ENCODE peak calls at places on chromosome 11, in four cellular contexts. One of them, this sample, is unnamed.

GRCh38 chr11:776459-777287 is 614 bp downstream of the GATD1 start:
- DNase-seq in WTC11: peak; percentile 73
- DNase-seq in A549: peak; percentile 47
- DNase-seq in HepG2: no peak
- DNase-seq in this sample: peak; percentile 79

GRCh38 chr11:76044750-76045320 is 161.5 kb downstream of the WNT11 start:
- DNase-seq in HepG2: no peak
- DNase-seq in A549: no peak
- DNase-seq in WTC11: no peak
- DNase-seq in this sample: no peak

GRCh38 chr11:121488145-121488544 is 35.4 kb upstream of the SORL1-AS1 start:
- DNase-seq in WTC11: no peak
- DNase-seq in A549: no peak
- DNase-seq in HepG2: no peak
- DNase-seq in this sample: no peak

GRCh38 chr11:123065634-123066033 is 3.7 kb upstream of the HSPA8 start:
- DNase-seq in WTC11: no peak
- DNase-seq in HepG2: no peak
- DNase-seq in A549: no peak
- DNase-seq in this sample: no peak

GRCh38 chr11:34262601-34263081 is 95.2 kb downstream of the ABTB2 start:
- DNase-seq in WTC11: no peak
- DNase-seq in HepG2: no peak
- DNase-seq in A549: no peak
- DNase-seq in this sample: no peak

GRCh38 chr11:12134239-12134590 is 23.8 kb downstream of the MICAL2 start:
- DNase-seq in HepG2: no peak
- DNase-seq in A549: no peak
- DNase-seq in WTC11: no peak
- DNase-seq in this sample: no peak

GRCh38 chr11:68461284-68461861 is 821 bp downstream of the PPP6R3 start:
- DNase-seq in HepG2: no peak
- DNase-seq in A549: peak; percentile 43
- DNase-seq in WTC11: no peak
- DNase-seq in this sample: peak; percentile 68

GRCh38 chr11:83033367-83033766 is 38.3 kb downstream of the RAB30 start:
- DNase-seq in A549: no peak
- DNase-seq in WTC11: no peak
- DNase-seq in HepG2: no peak
- DNase-seq in this sample: no peak

DNA sequence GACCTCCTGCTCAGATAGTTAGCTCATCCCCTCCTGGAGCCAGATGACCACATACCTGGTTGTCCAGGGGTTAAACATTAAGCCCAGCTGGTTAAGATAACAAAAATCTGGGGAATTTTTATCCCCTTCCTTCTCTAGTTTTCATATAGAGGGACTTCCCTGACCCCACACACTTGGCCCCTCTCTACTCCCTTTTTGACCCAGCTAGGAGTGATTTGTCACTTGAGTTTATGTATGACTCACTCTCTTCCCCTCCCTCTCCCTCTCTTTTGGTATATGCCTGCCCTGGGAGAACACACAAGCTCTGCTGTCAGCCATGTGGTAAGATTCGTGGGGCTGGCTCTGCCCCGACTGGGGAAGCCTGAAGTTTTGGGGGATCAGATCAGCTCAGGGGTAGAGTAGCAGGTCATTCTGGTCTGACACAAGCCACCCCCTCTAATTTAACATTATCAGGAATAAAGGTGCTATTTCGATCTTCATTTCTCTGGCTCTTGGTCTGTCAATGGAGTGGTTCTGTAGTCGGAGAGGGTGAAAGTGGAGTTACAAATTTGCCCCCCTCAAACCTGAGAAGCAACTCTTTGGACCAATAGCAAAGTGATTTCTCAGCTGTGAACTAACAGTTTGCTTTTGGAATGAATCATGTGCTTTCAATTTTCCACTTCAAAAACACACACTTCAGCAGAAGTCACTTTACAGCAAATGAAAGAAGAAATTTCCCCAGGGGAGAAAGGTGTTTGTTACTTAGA is 415.3 kb upstream of the CADM1 start:
- DNase-seq in A549: peak; percentile 6
- DNase-seq in HepG2: no peak
- DNase-seq in WTC11: no peak
- DNase-seq in this sample: no peak
- TF ChIP-seq NR3C1 in A549: no peak
- TF ChIP-seq NR3C1 in HepG2: no peak
- TF ChIP-seq NR3C1 in WTC11: no peak
- TF ChIP-seq NR3C1 in this sample: no peak

GRCh38 chr11:32751381-32751780 is 43.1 kb downstream of the CCDC73 start:
- DNase-seq in HepG2: no peak
- DNase-seq in WTC11: peak; percentile 43
- DNase-seq in A549: no peak
- DNase-seq in this sample: no peak
- TF ChIP-seq NR3C1 in HepG2: no peak
- TF ChIP-seq NR3C1 in WTC11: no peak
- TF ChIP-seq NR3C1 in A549: no peak
- TF ChIP-seq NR3C1 in this sample: no peak

DNA sequence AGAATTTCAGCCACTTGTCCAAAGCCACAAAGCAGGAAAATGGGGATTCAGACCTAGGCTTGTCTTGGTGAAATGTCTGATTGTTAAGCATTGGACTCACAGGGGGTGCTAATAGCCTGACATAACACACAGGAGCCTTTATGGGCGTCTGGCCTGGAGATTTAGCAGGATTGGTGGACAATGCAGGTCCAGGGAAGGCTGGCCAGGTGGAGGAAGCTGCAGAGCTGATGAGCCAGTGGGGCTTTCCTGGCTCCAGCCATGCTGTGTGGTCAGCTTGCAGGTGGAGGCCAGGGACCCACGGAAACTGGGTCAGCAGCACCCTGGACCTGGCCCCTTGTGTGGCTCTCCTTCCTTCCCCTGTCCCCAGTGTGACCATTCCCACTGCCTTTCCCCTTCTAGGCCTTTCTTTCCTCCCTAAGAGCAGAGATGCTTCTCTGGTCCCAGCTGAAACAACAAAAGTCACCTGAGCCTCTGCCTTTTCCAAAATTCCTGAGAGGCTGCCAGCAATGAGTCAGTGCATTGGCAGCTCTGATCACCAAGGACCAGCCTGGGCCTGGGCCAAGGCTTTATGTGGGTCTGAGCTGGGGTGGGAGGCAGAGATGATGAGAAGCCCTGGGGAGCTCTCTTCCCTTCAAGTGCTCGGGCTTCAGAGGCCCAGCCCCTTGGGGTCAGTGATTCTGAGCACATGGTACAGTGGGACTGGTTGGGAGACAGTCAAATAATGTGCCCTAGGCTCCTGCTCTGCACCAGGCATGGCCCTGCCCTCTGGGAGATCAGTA is 85.2 kb downstream of the CCDC81 start:
- DNase-seq in WTC11: no peak
- DNase-seq in HepG2: peak; percentile 49
- DNase-seq in A549: peak; percentile 71
- DNase-seq in this sample: no peak
- TF ChIP-seq NR3C1 in WTC11: no peak
- TF ChIP-seq NR3C1 in HepG2: no peak
- TF ChIP-seq NR3C1 in A549: no peak
- TF ChIP-seq NR3C1 in this sample: no peak

GRCh38 chr11:118028626-118029025 is 42.4 kb downstream of the IL10RA start:
- DNase-seq in HepG2: no peak
- DNase-seq in A549: no peak
- DNase-seq in WTC11: no peak
- DNase-seq in this sample: no peak
- TF ChIP-seq NR3C1 in HepG2: no peak
- TF ChIP-seq NR3C1 in A549: no peak
- TF ChIP-seq NR3C1 in WTC11: no peak
- TF ChIP-seq NR3C1 in this sample: no peak

GRCh38 chr11:131908316-131908715 is 537.9 kb downstream of the NTM start:
- DNase-seq in WTC11: no peak
- DNase-seq in HepG2: no peak
- DNase-seq in A549: no peak
- DNase-seq in this sample: no peak

GRCh38 chr11:131907371-131907770 is 537.0 kb downstream of the NTM start:
- DNase-seq in WTC11: no peak
- DNase-seq in HepG2: no peak
- DNase-seq in A549: no peak
- DNase-seq in this sample: no peak

GRCh38 chr11:131906963-131907362 is 536.5 kb downstream of the NTM start:
- DNase-seq in WTC11: no peak
- DNase-seq in HepG2: no peak
- DNase-seq in A549: no peak
- DNase-seq in this sample: no peak

GRCh38 chr11:131899954-131900580 is 529.7 kb downstream of the NTM start:
- DNase-seq in HepG2: no peak
- DNase-seq in A549: no peak
- DNase-seq in WTC11: no peak
- DNase-seq in this sample: no peak

DNA sequence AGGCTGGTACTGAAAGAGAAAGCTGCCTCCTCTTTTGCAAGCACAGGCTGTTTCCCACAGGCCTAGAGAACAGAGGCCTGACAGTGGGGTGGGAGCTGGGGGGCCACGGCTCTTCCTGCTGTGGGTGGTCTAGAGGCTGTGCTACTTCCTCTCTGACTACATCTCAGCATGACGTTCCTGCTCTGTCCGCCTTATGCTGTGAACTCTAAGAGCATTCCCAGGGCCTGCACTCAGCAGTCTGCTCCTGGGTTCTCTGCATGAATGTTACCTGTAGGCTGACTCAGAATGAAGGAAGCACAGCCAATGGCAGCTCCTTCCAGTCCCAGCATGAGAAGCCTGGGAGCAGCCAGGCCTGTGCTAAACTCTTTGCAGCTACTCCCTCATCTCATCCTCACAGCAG is 534.3 kb downstream of the NTM start:
- DNase-seq in A549: no peak
- DNase-seq in WTC11: peak; percentile 53
- DNase-seq in HepG2: no peak
- DNase-seq in this sample: no peak
- TF ChIP-seq NR3C1 in A549: no peak
- TF ChIP-seq NR3C1 in WTC11: peak; percentile 42
- TF ChIP-seq NR3C1 in HepG2: no peak
- TF ChIP-seq NR3C1 in this sample: no peak

This sample was measured in K562.